ENCODE peak calls at places on chromosomes 11 and 22, in five cellular contexts. V, Q, F, C and Z are unnamed samples.

GRCh38 chr11:112248216-112248615 is 12.4 kb downstream of the PLET1 start:
- DNase-seq in V (peak; percentile 21), C (no peak), Q (no peak), F (no peak), Z (no peak)

GRCh38 chr11:117175781-117176180 is 2.8 kb upstream of the SIDT2 start:
- DNase-seq in Q (no peak), F (no peak), C (no peak), V (no peak), Z (no peak)

GRCh38 chr11:94271885-94272372 is 32.5 kb upstream of the IZUMO1R start:
- DNase-seq in V (no peak), F (no peak), Q (no peak), C (no peak), Z (no peak)

GRCh38 chr11:103888541-103888951 is 147.9 kb upstream of the DDI1 start:
- DNase-seq in F (no peak), Q (no peak), C (no peak), V (no peak), Z (no peak)

GRCh38 chr11:112525270-112525669 is 264.6 kb upstream of the PLET1 start:
- DNase-seq in C (no peak), F (no peak), Q (no peak), V (peak; percentile 55), Z (no peak)

GRCh38 chr22:42500164-42500835 is 19.3 kb downstream of the RRP7A start:
- DNase-seq in V (no peak), C (peak; percentile 61), Q (no peak), F (peak; percentile 89), Z (no peak)

GRCh38 chr11:132605794-132606570 is 926.3 kb downstream of the OPCML start:
- DNase-seq in Q (no peak), F (no peak), V (no peak), C (no peak), Z (no peak)

GRCh38 chr11:110251837-110252236 is 44.6 kb downstream of the RDX start:
- DNase-seq in V (peak; percentile 64), Q (peak; percentile 31), C (no peak), F (no peak), Z (peak; percentile 43)

GRCh38 chr22:49382451-49382735 is 445.3 kb downstream of the BRD1 start:
- DNase-seq in Q (no peak), V (no peak), C (no peak), F (no peak), Z (no peak)

GRCh38 chr11:122814401-122814800 is 23.9 kb upstream of the CRTAM start:
- DNase-seq in C (no peak), V (no peak), Q (no peak), F (no peak), Z (peak; percentile 4)

GRCh38 chr11:72439455-72439854 is 5.1 kb upstream of the CLPB start:
- DNase-seq in Q (no peak), V (peak; percentile 20), F (no peak), C (no peak), Z (no peak)

GRCh38 chr11:76588455-76589325 is 81.9 kb downstream of the LRRC32 start:
- DNase-seq in C (no peak), Q (no peak), F (no peak), V (no peak), Z (no peak)

GRCh38 chr11:96228472-96228871 is 114.5 kb downstream of the MAML2 start:
- DNase-seq in C (peak; percentile 57), Q (no peak), F (no peak), V (peak; percentile 87), Z (no peak)